ENCODE peak calls at places on chromosomes 2 and 18, in four cellular contexts. U is SK-N-SH, G is HCT116, E is HepG2. L is an unnamed sample.

GRCh38 chr2:68769586-68770270 is 35.1 kb downstream of the ARHGAP25 start:
- DNase-seq in G (no peak), U (no peak), E (no peak), L (no peak)

GRCh38 chr2:8257502-8257901 is 424.4 kb upstream of the ID2 start:
- DNase-seq in E (no peak), U (no peak), G (no peak), L (no peak)

GRCh38 chr2:171966268-171966667 is 33.5 kb upstream of the METAP1D start:
- DNase-seq in U (no peak), G (no peak), E (no peak), L (no peak)

GRCh38 chr2:66761826-66762225 is 326.9 kb downstream of the MEIS1 start:
- DNase-seq in U (no peak), G (no peak), E (no peak), L (no peak)

GRCh38 chr2:46545015-46545839 is 65.9 kb downstream of the TMEM247 start:
- DNase-seq in G (no peak), U (no peak), E (no peak), L (no peak)

GRCh38 chr2:136205615-136206014 is 87.7 kb upstream of the CXCR4 start:
- DNase-seq in U (no peak), E (no peak), G (no peak), L (no peak)

GRCh38 chr2:72927619-72928537 is 10.6 kb downstream of the EMX1 start:
- DNase-seq in U (no peak), E (no peak), G (no peak), L (no peak)

GRCh38 chr2:102224824-102225739 is 38.3 kb downstream of the IL1RL2 start:
- DNase-seq in G (no peak), E (peak), U (no peak), L (no peak)

GRCh38 chr2:43361286-43361685 is 134.9 kb upstream of the ZFP36L2 start:
- DNase-seq in U (no peak), G (no peak), E (no peak), L (no peak)

GRCh38 chr2:64727013-64727767 is 73.5 kb upstream of the SERTAD2 start:
- DNase-seq in U (no peak), G (no peak), E (no peak), L (no peak)

GRCh38 chr2:85215074-85216050 is 82.2 kb downstream of the TCF7L1 start:
- DNase-seq in G (no peak), E (peak), U (peak), L (peak)

GRCh38 chr2:221111739-221112138 is 460.4 kb downstream of the EPHA4 start:
- DNase-seq in U (no peak), E (no peak), G (no peak), L (no peak)

GRCh38 chr2:60998628-60999545 is 18.6 kb upstream of the PEX13 start:
- DNase-seq in U (peak), E (peak), G (no peak), L (peak)

GRCh38 chr2:229713371-229714079 is 830 bp downstream of the DNER start:
- DNase-seq in U (peak), G (no peak), E (no peak), L (no peak)

GRCh38 chr2:20646446-20646845 is 4.5 kb downstream of the HS1BP3 start:
- DNase-seq in E (no peak), U (no peak), G (no peak), L (no peak)

GRCh38 chr2:35168351-35168750 is 1187.2 kb upstream of the CRIM1 start:
- DNase-seq in U (no peak), G (no peak), E (no peak), L (peak)

GRCh38 chr2:95032868-95033603 is 7.5 kb downstream of the MAL start:
- DNase-seq in G (no peak), U (no peak), E (no peak), L (no peak)

GRCh38 chr2:9135804-9136558 is 70.6 kb upstream of the ASAP2 start:
- DNase-seq in E (no peak), U (no peak), G (no peak), L (no peak)

GRCh38 chr2:200367155-200367554 is 60.7 kb downstream of the SPATS2L start:
- DNase-seq in U (no peak), G (no peak), E (peak), L (peak)

GRCh38 chr2:204986641-204987040 is 441.4 kb downstream of the PARD3B start:
- DNase-seq in G (no peak), E (no peak), U (no peak), L (no peak)

GRCh38 chr18:36214811-36215210 is 27.5 kb downstream of the MOCOS start:
- DNase-seq in U (no peak), G (no peak), E (no peak), L (no peak)

GRCh38 chr2:239777219-239777618 is 247.9 kb downstream of the NDUFA10 start:
- DNase-seq in U (no peak), G (no peak), E (no peak), L (no peak)

GRCh38 chr2:11513319-11513718 is 20.5 kb upstream of the GREB1 start:
- DNase-seq in U (no peak), G (no peak), E (no peak), L (no peak)

GRCh38 chr2:43576983-43577892 is 18.6 kb downstream of the THADA start:
- DNase-seq in U (peak), G (no peak), E (peak), L (peak)

GRCh38 chr2:171490577-171490976 is 31.7 kb upstream of the CYBRD1 start:
- DNase-seq in U (no peak), G (no peak), E (no peak), L (no peak)

GRCh38 chr2:8252997-8253694 is 428.7 kb upstream of the ID2 start:
- DNase-seq in U (no peak), E (no peak), G (no peak), L (no peak)

GRCh38 chr2:154637426-154637825 is 61.1 kb upstream of the KCNJ3 start:
- DNase-seq in E (no peak), G (no peak), U (no peak), L (no peak)

GRCh38 chr2:104474725-104475124 is 379.2 kb upstream of the POU3F3 start:
- DNase-seq in G (no peak), E (no peak), U (no peak), L (no peak)

GRCh38 chr2:71801969-71802368 is 345.7 kb downstream of the CYP26B1 start:
- DNase-seq in E (peak), U (peak), G (peak), L (no peak)

GRCh38 chr18:62621546-62621945 is 93.8 kb upstream of the PHLPP1 start:
- DNase-seq in U (no peak), E (no peak), G (no peak), L (no peak)

GRCh38 chr2:201955231-201955630 is 78.4 kb upstream of the FZD7 start:
- DNase-seq in G (no peak), U (no peak), E (no peak), L (no peak)

GRCh38 chr2:8563814-8564474 is 117.9 kb upstream of the ID2 start:
- DNase-seq in E (no peak), U (no peak), G (no peak), L (no peak)

GRCh38 chr2:86622878-86623548 is 652 bp downstream of the RNF103 start:
- DNase-seq in U (peak), G (no peak), E (no peak), L (peak)

GRCh38 chr2:135563793-135564192 is 32.5 kb downstream of the R3HDM1 start:
- DNase-seq in G (no peak), U (no peak), E (peak), L (no peak)

GRCh38 chr18:49014605-49015267 is 64.0 kb upstream of the SMAD7 start:
- DNase-seq in E (no peak), U (no peak), G (no peak), L (no peak)

GRCh38 chr18:49013961-49014604 is 63.3 kb upstream of the SMAD7 start:
- DNase-seq in G (no peak), U (no peak), E (no peak), L (no peak)

GRCh38 chr18:49016648-49017539 is 66.1 kb upstream of the SMAD7 start:
- DNase-seq in E (peak), G (peak), U (peak), L (peak)

GRCh38 chr18:49017813-49018552 is 67.2 kb upstream of the SMAD7 start:
- DNase-seq in U (peak), E (no peak), G (no peak), L (no peak)

GRCh38 chr18:49015886-49016647 is 65.3 kb upstream of the SMAD7 start:
- DNase-seq in G (no peak), U (no peak), E (no peak), L (no peak)
- TF ChIP-seq JUND in G (no peak), U (no peak), E (no peak), L (no peak)

GRCh38 chr2:3041841-3042600 is 335.6 kb downstream of the EIPR1 start:
- DNase-seq in G (no peak), E (no peak), U (peak), L (no peak)
- TF ChIP-seq JUND in G (no peak), E (no peak), U (no peak), L (no peak)

GRCh38 chr18:49893036-49893435 is 79.7 kb upstream of the ACAA2 start:
- DNase-seq in G (no peak), E (peak), U (no peak), L (no peak)

GRCh38 chr18:49894827-49895226 is 81.5 kb upstream of the ACAA2 start:
- DNase-seq in G (no peak), E (no peak), U (no peak), L (no peak)

GRCh38 chr18:49899647-49900330 is 86.5 kb upstream of the ACAA2 start:
- DNase-seq in U (peak), E (peak), G (no peak), L (no peak)

GRCh38 chr18:49901862-49902340 is 88.6 kb upstream of the ACAA2 start:
- DNase-seq in G (no peak), E (no peak), U (no peak), L (no peak)

DNA sequence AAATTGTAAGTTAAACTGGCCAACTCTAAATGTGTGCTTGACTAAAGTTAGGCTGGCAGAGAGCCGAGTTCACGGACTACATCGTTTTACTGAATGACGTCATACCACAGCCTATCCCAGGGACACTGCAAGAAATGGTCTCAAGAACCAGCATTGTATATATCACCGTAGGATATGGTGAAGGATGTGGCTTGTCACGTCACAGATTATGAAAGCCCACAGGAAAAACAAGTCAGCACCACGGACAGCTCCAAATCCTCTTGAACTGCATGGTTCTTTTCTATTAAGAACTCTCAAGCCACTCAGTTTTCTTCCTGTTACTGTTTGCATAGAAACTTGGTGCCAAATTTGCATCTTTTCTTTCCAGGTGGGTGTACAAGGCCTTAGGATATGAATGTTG is 85.1 kb upstream of the ACAA2 start:
- DNase-seq in G (peak), E (peak), U (no peak), L (peak)
- TF ChIP-seq JUND in G (no peak), E (no peak), U (no peak), L (no peak)

DNA sequence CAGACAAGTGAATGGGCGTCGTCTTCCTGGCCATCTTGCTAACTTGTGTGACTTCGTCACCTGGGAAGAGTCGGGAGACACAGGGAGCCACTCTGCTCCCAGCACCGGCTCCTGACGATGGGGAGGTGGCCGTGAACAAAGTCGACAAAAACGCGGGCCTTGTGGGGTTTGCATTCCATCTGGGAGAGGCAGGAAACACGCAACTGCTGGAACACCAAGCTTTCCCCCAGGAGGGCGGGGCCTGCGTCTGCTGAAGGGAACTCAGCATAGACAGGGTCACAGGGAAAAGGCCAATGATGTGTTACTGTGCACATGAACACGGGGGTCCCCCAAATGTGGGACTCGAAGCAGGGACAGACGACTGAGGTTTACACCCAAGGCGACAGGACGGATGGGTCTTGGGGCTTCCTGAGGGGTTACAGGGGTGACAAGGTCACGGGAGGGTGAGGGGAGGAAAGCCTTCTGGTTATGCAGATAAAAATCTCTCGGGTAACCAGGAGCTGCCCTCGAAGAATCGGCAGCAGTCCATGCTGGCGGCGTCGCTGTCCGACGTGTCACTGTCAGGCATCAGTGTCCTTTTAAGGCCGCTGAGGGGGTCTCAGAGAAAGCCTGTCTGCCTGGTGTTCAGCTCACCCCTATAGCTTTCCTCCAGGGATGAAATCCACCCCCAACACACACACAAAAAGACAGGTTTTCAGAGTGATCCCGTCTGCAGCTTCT is 28.2 kb upstream of the PRLH start:
- DNase-seq in E (no peak), G (no peak), U (no peak), L (no peak)
- TF ChIP-seq JUND in E (no peak), G (no peak), U (no peak), L (no peak)

DNA sequence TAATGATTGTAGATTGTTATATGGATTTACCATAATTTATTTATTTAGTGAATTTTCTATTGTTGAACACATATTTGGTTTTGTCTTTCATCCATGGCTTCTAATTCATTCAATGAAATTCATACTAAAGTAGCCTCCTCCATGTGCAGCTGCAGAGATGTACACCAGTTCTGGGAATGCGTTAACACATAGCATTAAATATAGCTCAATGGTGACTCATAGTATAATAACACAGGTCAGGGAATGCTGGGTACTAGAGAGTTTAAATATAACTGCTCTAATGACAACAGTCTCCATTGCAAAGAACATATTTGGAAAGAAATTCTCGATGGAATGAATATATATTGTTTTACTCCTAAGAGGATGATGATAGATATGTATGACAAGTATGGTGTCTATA is 1190.2 kb upstream of the NRXN1 start:
- DNase-seq in G (no peak), E (no peak), U (no peak), L (no peak)
- TF ChIP-seq JUND in G (no peak), E (no peak), U (no peak), L (no peak)

GRCh38 chr2:45263147-45263546 is 253.9 kb upstream of the SIX2 start:
- DNase-seq in G (no peak), E (no peak), U (peak), L (no peak)

GRCh38 chr2:45261746-45262145 is 252.5 kb upstream of the SIX2 start:
- DNase-seq in U (no peak), G (no peak), E (no peak), L (no peak)

GRCh38 chr2:45265336-45265735 is 256.1 kb upstream of the SIX2 start:
- DNase-seq in E (no peak), G (no peak), U (no peak), L (no peak)

GRCh38 chr2:45267062-45267702 is 257.9 kb upstream of the SIX2 start:
- DNase-seq in E (peak), U (no peak), G (no peak), L (no peak)

DNA sequence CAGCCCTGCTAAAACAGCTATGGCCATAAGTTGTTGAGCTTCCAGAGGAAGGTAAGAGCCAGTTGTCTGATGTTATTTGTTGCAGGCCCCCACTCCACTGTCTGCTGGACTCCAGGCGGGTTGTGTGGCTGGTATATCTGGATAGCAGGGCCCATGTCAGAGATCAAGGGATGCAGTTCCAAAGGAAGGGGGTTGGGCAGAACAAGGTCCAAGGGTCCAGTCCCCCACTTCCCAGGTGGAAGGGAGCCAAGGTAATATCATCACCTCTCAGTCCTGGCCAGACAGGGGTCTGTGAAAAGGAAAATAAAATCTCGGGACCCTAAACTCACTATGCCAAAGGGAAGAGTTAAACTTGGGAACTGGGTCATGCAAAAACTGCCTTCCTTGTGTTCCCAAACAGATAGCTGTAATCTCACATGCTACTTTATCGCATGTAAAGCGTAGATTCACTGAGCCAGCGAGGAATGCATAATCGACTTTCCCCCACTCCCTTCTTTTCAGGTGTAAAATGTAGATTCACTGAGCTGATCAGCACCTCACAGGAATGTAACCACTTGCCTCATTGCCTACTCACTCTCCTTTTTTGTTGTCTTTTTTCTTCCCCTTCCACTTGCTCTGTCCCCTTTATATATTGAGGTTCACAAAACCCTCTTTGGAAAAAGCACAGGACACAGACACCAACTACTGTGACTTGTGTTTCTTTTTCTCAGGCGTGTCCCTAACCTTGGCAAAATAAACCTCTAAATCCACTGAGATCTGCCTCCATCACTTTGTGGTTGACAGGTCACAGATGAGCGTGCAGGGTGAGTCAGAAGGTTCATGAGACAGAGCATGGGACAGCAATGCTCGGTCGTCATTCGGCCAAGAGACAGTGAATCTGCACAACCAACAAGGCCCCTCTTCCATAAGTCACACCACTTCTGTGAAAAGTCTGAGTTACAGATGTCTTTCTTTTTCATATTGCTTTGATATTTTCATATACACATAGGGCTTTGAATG is 255.3 kb upstream of the SIX2 start:
- DNase-seq in G (no peak), E (no peak), U (no peak), L (no peak)
- TF ChIP-seq JUND in G (no peak), E (no peak), U (no peak), L (no peak)